ENCODE peak calls at places on chromosomes 7 and 10, in four cellular contexts. M is effector CD4-positive, alpha-beta T cell; J is KBM-7; I is activated CD8-positive, alpha-beta memory T cell treated with anti-CD3 and anti-CD28 coated beads for 24 hours. U is an unnamed sample.

GRCh38 chr10:43362191-43362839 is 9.1 kb upstream of the FXYD4 start:
- DNase-seq in I (peak), J (no peak), M (peak), U (peak)

GRCh38 chr7:155782466-155782865 is 29.8 kb downstream of the SHH start:
- DNase-seq in M (no peak), J (no peak), I (no peak), U (no peak)

GRCh38 chr10:5094265-5095205 is at the start of gene AKR1C3:
- DNase-seq in M (no peak), I (no peak), J (peak), U (no peak)

GRCh38 chr7:2645274-2645868 is 13.6 kb downstream of the TTYH3 start:
- DNase-seq in M (no peak), J (peak), I (peak), U (no peak)

GRCh38 chr10:2335626-2336025 is 598.3 kb upstream of the ADARB2 start:
- DNase-seq in I (no peak), J (no peak), M (no peak), U (no peak)

GRCh38 chr7:45073843-45074737 is 14.7 kb downstream of the NACAD start:
- DNase-seq in J (no peak), M (no peak), I (no peak), U (no peak)

GRCh38 chr10:132878730-132879407 is 63.5 kb downstream of the CFAP46 start:
- DNase-seq in I (no peak), M (no peak), J (no peak), U (no peak)

GRCh38 chr7:2247141-2247985 is 5.3 kb downstream of the NUDT1 start:
- DNase-seq in J (peak), I (peak), M (no peak), U (no peak)

GRCh38 chr7:158315881-158316280 is 271.7 kb downstream of the PTPRN2 start:
- DNase-seq in J (no peak), M (no peak), I (no peak), U (no peak)

GRCh38 chr7:39574673-39575349 is 8.6 kb downstream of the YAE1 start:
- DNase-seq in M (no peak), I (no peak), J (no peak), U (no peak)

GRCh38 chr7:7178906-7179305 is 3.4 kb upstream of the C1GALT1 start:
- DNase-seq in M (no peak), I (no peak), J (no peak), U (no peak)

GRCh38 chr7:26348987-26349809 is 57.5 kb downstream of the SNX10 start:
- DNase-seq in M (no peak), J (no peak), I (no peak), U (no peak)

GRCh38 chr7:29145553-29146081 is 720 bp downstream of the CPVL start:
- DNase-seq in I (no peak), J (no peak), M (no peak), U (no peak)

GRCh38 chr10:53358536-53358935 is 586.0 kb upstream of the MBL2 start:
- DNase-seq in J (no peak), M (no peak), I (no peak), U (no peak)

GRCh38 chr7:87317691-87318245 is 27.7 kb upstream of the CROT start:
- DNase-seq in I (no peak), J (no peak), M (no peak), U (no peak)

GRCh38 chr10:123295644-123296043 is 141.4 kb downstream of the BUB3 start:
- DNase-seq in J (no peak), I (no peak), M (no peak), U (no peak)

GRCh38 chr7:88289505-88290129 is 17.1 kb downstream of the STEAP4 start:
- DNase-seq in J (no peak), I (no peak), M (no peak), U (no peak)

GRCh38 chr7:148264933-148265557 is 325.5 kb upstream of the C7orf33 start:
- DNase-seq in M (no peak), J (peak), I (no peak), U (no peak)

GRCh38 chr7:5533821-5534367 is 110.3 kb upstream of the TNRC18 start:
- DNase-seq in I (no peak), M (no peak), J (no peak), U (no peak)

GRCh38 chr7:157397751-157398691 is 61.2 kb downstream of the DNAJB6 start:
- DNase-seq in M (no peak), J (peak), I (no peak), U (peak)

GRCh38 chr7:130872756-130873448 is 138.9 kb upstream of the KLF14 start:
- DNase-seq in J (no peak), I (peak), M (no peak), U (no peak)

U was measured in lower lobe of right lung.